ENCODE peak calls at places on chromosomes 2 and 18, in ten cellular contexts. I, G, V, A, P, J, K, Z, W and M are unnamed samples.

GRCh38 chr2:224407241-224407680 is 5.4 kb upstream of the FAM124B start:
- DNase-seq in I (no peak), G (no peak), V (no peak), A (no peak), P (no peak), J (no peak), K (no peak), Z (no peak), W (no peak), M (no peak)

GRCh38 chr2:134218928-134219707 is 34.8 kb upstream of the MGAT5 start:
- DNase-seq in I (no peak), G (no peak), V (no peak), A (no peak), P (peak), J (peak), K (no peak), Z (no peak), W (no peak), M (no peak)

GRCh38 chr2:190413421-190413820 is 5.3 kb downstream of the MFSD6 start:
- DNase-seq in I (no peak), G (no peak), V (no peak), A (no peak), P (no peak), J (no peak), K (no peak), Z (no peak), W (no peak), M (no peak)

GRCh38 chr2:72859831-72860262 is 27.4 kb upstream of the SPR start:
- DNase-seq in I (peak), G (peak), V (peak), A (peak), P (peak), J (peak), K (peak), Z (no peak), W (peak), M (peak)

GRCh38 chr2:61702088-61702467 is 151.8 kb downstream of the FAM161A start:
- DNase-seq in I (no peak), G (no peak), V (no peak), A (no peak), P (no peak), J (no peak), K (no peak), Z (no peak), W (no peak), M (no peak)

GRCh38 chr2:12442627-12442928 is 274.2 kb upstream of the TRIB2 start:
- DNase-seq in I (peak), G (no peak), V (no peak), A (peak), P (no peak), J (no peak), K (peak), Z (no peak), W (no peak), M (no peak)

GRCh38 chr2:29012211-29012681 is 31.1 kb downstream of the TOGARAM2 start:
- DNase-seq in I (peak), G (no peak), V (no peak), A (no peak), P (peak), J (no peak), K (no peak), Z (no peak), W (peak), M (no peak)

GRCh38 chr18:61727241-61727640 is 165.6 kb downstream of the RNF152 start:
- DNase-seq in I (peak), G (no peak), V (no peak), A (peak), P (no peak), J (no peak), K (peak), Z (no peak), W (no peak), M (no peak)

GRCh38 chr2:28434600-28434989 is 41.9 kb downstream of the FOSL2 start:
- DNase-seq in I (no peak), G (no peak), V (no peak), A (no peak), P (no peak), J (no peak), K (no peak), Z (peak), W (no peak), M (no peak)

GRCh38 chr2:160431441-160431840 is 62.2 kb downstream of the RBMS1 start:
- DNase-seq in I (peak), G (no peak), V (no peak), A (peak), P (no peak), J (no peak), K (no peak), Z (no peak), W (no peak), M (no peak)

GRCh38 chr2:215137741-215138340 is 585 bp downstream of the ABCA12 start:
- DNase-seq in I (peak), G (peak), V (no peak), A (peak), P (no peak), J (no peak), K (peak), Z (no peak), W (no peak), M (no peak)

GRCh38 chr2:118371500-118371899 is 283.2 kb downstream of the INSIG2 start:
- DNase-seq in I (peak), G (no peak), V (no peak), A (peak), P (no peak), J (peak), K (peak), Z (no peak), W (no peak), M (no peak)

GRCh38 chr2:54787760-54788366 is 64.4 kb downstream of the EML6 start:
- DNase-seq in I (no peak), G (no peak), V (no peak), A (no peak), P (no peak), J (no peak), K (no peak), Z (no peak), W (no peak), M (no peak)

GRCh38 chr18:56902653-56903052 is 244.2 kb upstream of the BOD1L2 start:
- DNase-seq in I (no peak), G (no peak), V (no peak), A (no peak), P (no peak), J (no peak), K (no peak), Z (no peak), W (no peak), M (no peak)

GRCh38 chr18:46660955-46661749 is 4.1 kb upstream of the LOXHD1 start:
- DNase-seq in I (peak), G (no peak), V (peak), A (peak), P (no peak), J (no peak), K (peak), Z (no peak), W (no peak), M (no peak)

GRCh38 chr18:28152354-28152753 is 24.6 kb downstream of the CDH2 start:
- DNase-seq in I (no peak), G (no peak), V (no peak), A (no peak), P (no peak), J (no peak), K (no peak), Z (no peak), W (no peak), M (no peak)

GRCh38 chr18:25557006-25557405 is 205.0 kb upstream of the ZNF521 start:
- DNase-seq in I (no peak), G (no peak), V (no peak), A (no peak), P (no peak), J (no peak), K (no peak), Z (no peak), W (no peak), M (no peak)

GRCh38 chr18:68314403-68314802 is 400.5 kb downstream of the TMX3 start:
- DNase-seq in I (peak), G (peak), V (no peak), A (peak), P (no peak), J (no peak), K (peak), Z (no peak), W (no peak), M (no peak)

GRCh38 chr2:145931836-145932352 is 1412.0 kb upstream of the ZEB2 start:
- DNase-seq in I (no peak), G (no peak), V (no peak), A (peak), P (no peak), J (no peak), K (no peak), Z (no peak), W (no peak), M (no peak)

GRCh38 chr2:171260471-171261424 is 100.1 kb upstream of the TLK1 start:
- DNase-seq in I (no peak), G (no peak), V (no peak), A (peak), P (peak), J (no peak), K (no peak), Z (no peak), W (no peak), M (no peak)